ENCODE peak calls at places on chromosomes 11 and 22, in five cellular contexts. Q, U, K, P and X are unnamed samples.

GRCh38 chr22:20244744-20245576 is 23.2 kb downstream of the RTN4R start:
- DNase-seq in U (no peak), K (no peak), P (peak), Q (peak), X (peak)

GRCh38 chr11:64340671-64341335 is 799 bp downstream of the CCDC88B start:
- DNase-seq in U (no peak), K (no peak), P (no peak), Q (peak), X (no peak)

GRCh38 chr11:76317296-76317695 is 63.6 kb downstream of the THAP12 start:
- DNase-seq in U (no peak), K (no peak), Q (no peak), P (no peak), X (no peak)

GRCh38 chr11:69312418-69313399 is 18.8 kb downstream of the MYEOV start:
- DNase-seq in U (peak), Q (no peak), P (peak), K (no peak), X (no peak)

GRCh38 chr11:2721163-2721935 is 21.6 kb upstream of the KCNQ1OT1 start:
- DNase-seq in Q (no peak), P (peak), K (no peak), U (no peak), X (peak)

GRCh38 chr11:119580751-119581150 is 148.2 kb downstream of the NECTIN1 start:
- DNase-seq in K (no peak), P (no peak), U (no peak), Q (no peak), X (no peak)

GRCh38 chr11:103650330-103650729 is 386.1 kb upstream of the DDI1 start:
- DNase-seq in U (no peak), K (no peak), P (no peak), Q (no peak), X (no peak)

GRCh38 chr22:45997077-45997774 is 20.3 kb upstream of the WNT7B start:
- DNase-seq in Q (peak), P (peak), U (peak), K (peak), X (peak)

GRCh38 chr11:2325719-2326118 is 23.9 kb downstream of the TSPAN32 start:
- DNase-seq in Q (no peak), P (no peak), K (peak), U (no peak), X (no peak)

GRCh38 chr11:57276169-57276854 is 39.3 kb upstream of the APLNR start:
- DNase-seq in U (no peak), P (no peak), Q (no peak), K (no peak), X (no peak)

GRCh38 chr22:19962909-19963806 is 21.5 kb upstream of the TXNRD2 start:
- DNase-seq in P (no peak), K (peak), U (no peak), Q (no peak), X (no peak)

GRCh38 chr22:42010778-42011177 is 12.2 kb downstream of the WBP2NL start:
- DNase-seq in U (no peak), Q (no peak), K (no peak), P (no peak), X (no peak)

GRCh38 chr22:38461414-38462081 is 6.3 kb upstream of the KDELR3 start:
- DNase-seq in K (peak), Q (peak), P (peak), U (peak), X (peak)

GRCh38 chr11:3180869-3181268 is 15.8 kb upstream of the OSBPL5 start:
- DNase-seq in U (no peak), Q (no peak), K (no peak), P (no peak), X (no peak)

GRCh38 chr11:128022761-128023160 is 564.6 kb downstream of the ETS1 start:
- DNase-seq in U (no peak), Q (no peak), K (no peak), P (no peak), X (no peak)

GRCh38 chr11:26730711-26731460 is 9.0 kb upstream of the SLC5A12 start:
- DNase-seq in Q (no peak), U (no peak), P (no peak), K (peak), X (peak)

GRCh38 chr22:17007852-17008731 is at the start of gene GAB4:
- DNase-seq in Q (no peak), K (no peak), P (no peak), U (no peak), X (no peak)

GRCh38 chr22:23125512-23126103 is 16.2 kb downstream of the RSPH14 start:
- DNase-seq in P (no peak), U (peak), Q (no peak), K (no peak), X (no peak)

GRCh38 chr11:21810650-21811049 is 382.2 kb upstream of the ANO5 start:
- DNase-seq in K (no peak), P (peak), Q (no peak), U (no peak), X (no peak)

GRCh38 chr11:662689-663274 is 25.7 kb downstream of the DRD4 start:
- DNase-seq in P (peak), K (peak), Q (peak), U (peak), X (peak)

GRCh38 chr11:67627394-67627787 is 2.3 kb downstream of the NUDT8 start:
- DNase-seq in Q (no peak), P (no peak), U (no peak), K (no peak), X (no peak)

GRCh38 chr22:41908409-41909289 is 6.2 kb downstream of the SHISA8 start:
- DNase-seq in Q (peak), K (no peak), U (no peak), P (no peak), X (peak)

GRCh38 chr22:20783844-20784723 is 10.2 kb downstream of the SERPIND1 start:
- DNase-seq in P (peak), K (peak), U (no peak), Q (peak), X (peak)

GRCh38 chr11:46902694-46903093 is 15.7 kb downstream of the LRP4 start:
- DNase-seq in P (no peak), Q (no peak), U (no peak), K (no peak), X (no peak)

GRCh38 chr11:22671751-22672150 is 5.3 kb downstream of the GAS2 start:
- DNase-seq in U (no peak), Q (no peak), P (no peak), K (peak), X (peak)

GRCh38 chr11:64796047-64796756 is 6.8 kb downstream of the MAP4K2 start:
- DNase-seq in K (no peak), U (no peak), Q (no peak), P (no peak), X (no peak)

GRCh38 chr11:117218133-117218915 is 13.5 kb downstream of the PCSK7 start:
- DNase-seq in P (no peak), U (no peak), Q (no peak), K (no peak), X (no peak)

GRCh38 chr11:62613275-62613864 is 313 bp downstream of the ROM1 start:
- DNase-seq in K (no peak), Q (no peak), U (no peak), P (no peak), X (no peak)

GRCh38 chr11:132792341-132793140 is 739.8 kb downstream of the OPCML start:
- DNase-seq in K (no peak), U (no peak), Q (no peak), P (no peak), X (no peak)

GRCh38 chr11:27330633-27331270 is 32.3 kb downstream of the CCDC34 start:
- DNase-seq in K (no peak), P (no peak), U (no peak), Q (no peak), X (no peak)

GRCh38 chr11:113875414-113876073 is at the start of gene USP28:
- DNase-seq in P (peak), K (peak), Q (peak), U (peak), X (peak)

GRCh38 chr22:37815593-37815992 is 7.6 kb upstream of the GALR3 start:
- DNase-seq in P (no peak), Q (no peak), K (no peak), U (no peak), X (no peak)

GRCh38 chr22:37658133-37659065 is at the start of gene PDXP:
- DNase-seq in K (peak), P (peak), U (peak), Q (peak), X (peak)

GRCh38 chr11:35944503-35945136 is 758 bp downstream of the LDLRAD3 start:
- DNase-seq in U (no peak), Q (no peak), K (no peak), P (no peak), X (peak)

GRCh38 chr11:34641456-34641855 is 20.6 kb downstream of the EHF start:
- DNase-seq in P (no peak), Q (no peak), U (no peak), K (no peak), X (no peak)

GRCh38 chr11:16191212-16191851 is 165.0 kb downstream of the SOX6 start:
- DNase-seq in P (no peak), K (no peak), U (no peak), Q (peak), X (no peak)

GRCh38 chr11:446886-447285 is 3.2 kb upstream of the PTDSS2 start:
- DNase-seq in Q (peak), P (no peak), U (no peak), K (no peak), X (peak)

GRCh38 chr22:41030891-41031290 is 61.5 kb upstream of the EP300 start:
- DNase-seq in K (peak), U (no peak), Q (no peak), P (no peak), X (no peak)

GRCh38 chr11:113249491-113249763 is 65.0 kb upstream of the TTC12 start:
- DNase-seq in U (no peak), K (no peak), Q (peak), P (peak), X (peak)

GRCh38 chr22:38921126-38921525 is 36.3 kb upstream of the APOBEC3A start:
- DNase-seq in U (no peak), Q (no peak), K (no peak), P (no peak), X (peak)